ENCODE peak calls at places on chromosomes 16 and 17, in seven cellular contexts. T is caudate nucleus; N is stimulated activated CD8-positive, alpha-beta memory T cell treated with anti-CD3 and anti-CD28 coated beads, Interleukin-4, amount 100 ng/mL, for 1 hour; U is iris pigment epithelial cell; S is stimulated activated CD4-positive, alpha-beta T cell treated with anti-CD3 and anti-CD28 coated beads, Interleukin-1b, Interleukin-23, amount 100 ng/mL, for 1 hour; L is T-cell; M is activated CD4-positive, CD25-positive, alpha-beta regulatory T cell. Z is an unnamed sample.
A peak's percentile ranks its signal among the peaks of the same experiment; 100 is the strongest.

GRCh38 chr17:77479817-77480508 is 339.2 kb downstream of the SEC14L1 start:
- DNase-seq in T (no peak), U (no peak), N (no peak), S (no peak), M (no peak), L (no peak), Z (no peak)

GRCh38 chr17:4585203-4585939 is 1.0 kb downstream of the SMTNL2 start:
- DNase-seq in N (no peak), M (no peak), L (no peak), U (no peak), T (no peak), S (no peak), Z (no peak)

GRCh38 chr16:53745753-53746258 is 41.9 kb downstream of the FTO start:
- DNase-seq in S (no peak), M (no peak), U (peak; percentile 57), N (no peak), T (no peak), L (no peak), Z (no peak)

GRCh38 chr17:58337126-58337599 is 8.6 kb upstream of the TSPOAP1 start:
- DNase-seq in N (no peak), M (no peak), U (no peak), S (no peak), L (peak; percentile 76), T (no peak), Z (no peak)

GRCh38 chr16:78072275-78072674 is 27.2 kb upstream of the WWOX start:
- DNase-seq in N (no peak), L (no peak), M (no peak), U (no peak), S (no peak), T (no peak), Z (no peak)

GRCh38 chr16:85315871-85316270 is 203.6 kb upstream of the CIBAR2 start:
- DNase-seq in M (no peak), S (no peak), U (no peak), T (no peak), L (no peak), N (no peak), Z (no peak)

GRCh38 chr17:64786337-64786736 is 124.2 kb upstream of the SMURF2 start:
- DNase-seq in U (no peak), S (no peak), T (no peak), N (no peak), L (no peak), M (no peak), Z (no peak)

GRCh38 chr17:59001158-59001814 is 105.4 kb downstream of the TRIM37 start:
- DNase-seq in U (peak; percentile 75), T (no peak), L (peak; percentile 78), S (peak; percentile 38), M (peak; percentile 22), N (peak; percentile 39), Z (peak; percentile 57)

GRCh38 chr17:58089111-58089510 is 5.9 kb downstream of the DYNLL2 start:
- DNase-seq in T (no peak), U (no peak), L (no peak), S (no peak), M (no peak), N (no peak), Z (no peak)

GRCh38 chr17:41530062-41531048 is 2.2 kb upstream of the KRT19 start:
- DNase-seq in S (no peak), T (no peak), N (no peak), U (peak; percentile 96), M (no peak), L (no peak), Z (no peak)

GRCh38 chr16:1183235-1183907 is 30.5 kb downstream of the CACNA1H start:
- DNase-seq in M (no peak), U (peak; percentile 71), N (no peak), T (peak; percentile 25), L (no peak), S (no peak), Z (no peak)